ENCODE peak calls at places on chromosomes 13 and 19, in nine cellular contexts. One of them, this sample, is unnamed.

GRCh38 chr19:3818479-3818878 is 32.3 kb upstream of the MATK start:
- DNase-seq in HCT116: no peak
- DNase-seq in endothelial cell of umbilical vein: peak
- DNase-seq in stomach: no peak
- DNase-seq in spleen: no peak
- DNase-seq in upper lobe of left lung: no peak
- DNase-seq in GM23338: no peak
- DNase-seq in transverse colon: no peak
- DNase-seq in K562: no peak
- DNase-seq in this sample: no peak

GRCh38 chr13:37621811-37622361 is 23.3 kb upstream of the POSTN start:
- DNase-seq in spleen: no peak
- DNase-seq in K562: no peak
- DNase-seq in upper lobe of left lung: no peak
- DNase-seq in transverse colon: no peak
- DNase-seq in endothelial cell of umbilical vein: no peak
- DNase-seq in stomach: no peak
- DNase-seq in HCT116: no peak
- DNase-seq in GM23338: no peak
- DNase-seq in this sample: no peak

GRCh38 chr13:26721251-26721939 is 39.2 kb downstream of the GPR12 start:
- DNase-seq in K562: no peak
- DNase-seq in HCT116: no peak
- DNase-seq in stomach: peak
- DNase-seq in endothelial cell of umbilical vein: no peak
- DNase-seq in GM23338: no peak
- DNase-seq in upper lobe of left lung: no peak
- DNase-seq in spleen: peak
- DNase-seq in transverse colon: peak
- DNase-seq in this sample: no peak

GRCh38 chr19:45136507-45137178 is 24.1 kb downstream of the NKPD1 start:
- DNase-seq in transverse colon: no peak
- DNase-seq in HCT116: no peak
- DNase-seq in spleen: no peak
- DNase-seq in endothelial cell of umbilical vein: no peak
- DNase-seq in GM23338: no peak
- DNase-seq in upper lobe of left lung: peak
- DNase-seq in stomach: no peak
- DNase-seq in K562: no peak
- DNase-seq in this sample: no peak

GRCh38 chr19:45469835-45470146 is 2.0 kb downstream of the FOSB start:
- DNase-seq in upper lobe of left lung: peak
- DNase-seq in GM23338: peak
- DNase-seq in stomach: peak
- DNase-seq in transverse colon: peak
- DNase-seq in HCT116: no peak
- DNase-seq in endothelial cell of umbilical vein: no peak
- DNase-seq in spleen: no peak
- DNase-seq in K562: peak
- DNase-seq in this sample: no peak

GRCh38 chr19:40507892-40508291 is 41.1 kb downstream of the SPTBN4 start:
- DNase-seq in endothelial cell of umbilical vein: no peak
- DNase-seq in K562: peak
- DNase-seq in HCT116: no peak
- DNase-seq in transverse colon: no peak
- DNase-seq in upper lobe of left lung: no peak
- DNase-seq in GM23338: peak
- DNase-seq in spleen: no peak
- DNase-seq in stomach: no peak
- DNase-seq in this sample: no peak

GRCh38 chr13:99467764-99468163 is 33.5 kb upstream of the TM9SF2 start:
- DNase-seq in transverse colon: no peak
- DNase-seq in spleen: no peak
- DNase-seq in upper lobe of left lung: no peak
- DNase-seq in GM23338: no peak
- DNase-seq in endothelial cell of umbilical vein: no peak
- DNase-seq in stomach: no peak
- DNase-seq in HCT116: no peak
- DNase-seq in K562: no peak
- DNase-seq in this sample: no peak

GRCh38 chr13:74778946-74779345 is 644.7 kb upstream of the KLF12 start:
- DNase-seq in K562: no peak
- DNase-seq in endothelial cell of umbilical vein: no peak
- DNase-seq in HCT116: no peak
- DNase-seq in GM23338: no peak
- DNase-seq in transverse colon: no peak
- DNase-seq in spleen: no peak
- DNase-seq in upper lobe of left lung: no peak
- DNase-seq in stomach: no peak
- DNase-seq in this sample: no peak

GRCh38 chr13:85512421-85512820 is 286.8 kb downstream of the SLITRK6 start:
- DNase-seq in upper lobe of left lung: no peak
- DNase-seq in transverse colon: no peak
- DNase-seq in stomach: no peak
- DNase-seq in GM23338: no peak
- DNase-seq in endothelial cell of umbilical vein: no peak
- DNase-seq in HCT116: no peak
- DNase-seq in spleen: no peak
- DNase-seq in K562: no peak
- DNase-seq in this sample: no peak

GRCh38 chr19:45347570-45348366 is 7.2 kb downstream of the KLC3 start:
- DNase-seq in HCT116: no peak
- DNase-seq in GM23338: no peak
- DNase-seq in upper lobe of left lung: no peak
- DNase-seq in stomach: no peak
- DNase-seq in K562: no peak
- DNase-seq in spleen: no peak
- DNase-seq in endothelial cell of umbilical vein: no peak
- DNase-seq in transverse colon: no peak
- DNase-seq in this sample: no peak

GRCh38 chr19:42066075-42066754 is 3.8 kb downstream of the GRIK5 start:
- DNase-seq in GM23338: peak
- DNase-seq in spleen: no peak
- DNase-seq in HCT116: no peak
- DNase-seq in transverse colon: no peak
- DNase-seq in K562: peak
- DNase-seq in endothelial cell of umbilical vein: no peak
- DNase-seq in stomach: no peak
- DNase-seq in upper lobe of left lung: no peak
- DNase-seq in this sample: no peak

GRCh38 chr13:107348931-107349330 is 781.0 kb upstream of the ARGLU1 start:
- DNase-seq in transverse colon: no peak
- DNase-seq in GM23338: no peak
- DNase-seq in upper lobe of left lung: no peak
- DNase-seq in K562: no peak
- DNase-seq in spleen: no peak
- DNase-seq in HCT116: no peak
- DNase-seq in stomach: no peak
- DNase-seq in endothelial cell of umbilical vein: no peak
- DNase-seq in this sample: no peak

GRCh38 chr13:111659236-111659635 is 338.8 kb downstream of the TEX29 start:
- DNase-seq in transverse colon: no peak
- DNase-seq in endothelial cell of umbilical vein: no peak
- DNase-seq in spleen: no peak
- DNase-seq in upper lobe of left lung: no peak
- DNase-seq in stomach: no peak
- DNase-seq in GM23338: no peak
- DNase-seq in K562: no peak
- DNase-seq in HCT116: no peak
- DNase-seq in this sample: no peak

GRCh38 chr13:102609696-102610095 is 12.9 kb downstream of the TPP2 start:
- DNase-seq in upper lobe of left lung: no peak
- DNase-seq in GM23338: no peak
- DNase-seq in stomach: no peak
- DNase-seq in spleen: no peak
- DNase-seq in HCT116: no peak
- DNase-seq in K562: no peak
- DNase-seq in endothelial cell of umbilical vein: no peak
- DNase-seq in transverse colon: no peak
- DNase-seq in this sample: no peak

GRCh38 chr13:112705286-112705685 is 15.4 kb downstream of the ATP11A start:
- DNase-seq in spleen: peak
- DNase-seq in stomach: peak
- DNase-seq in GM23338: no peak
- DNase-seq in endothelial cell of umbilical vein: no peak
- DNase-seq in transverse colon: peak
- DNase-seq in K562: no peak
- DNase-seq in HCT116: no peak
- DNase-seq in upper lobe of left lung: no peak
- DNase-seq in this sample: no peak

DNA sequence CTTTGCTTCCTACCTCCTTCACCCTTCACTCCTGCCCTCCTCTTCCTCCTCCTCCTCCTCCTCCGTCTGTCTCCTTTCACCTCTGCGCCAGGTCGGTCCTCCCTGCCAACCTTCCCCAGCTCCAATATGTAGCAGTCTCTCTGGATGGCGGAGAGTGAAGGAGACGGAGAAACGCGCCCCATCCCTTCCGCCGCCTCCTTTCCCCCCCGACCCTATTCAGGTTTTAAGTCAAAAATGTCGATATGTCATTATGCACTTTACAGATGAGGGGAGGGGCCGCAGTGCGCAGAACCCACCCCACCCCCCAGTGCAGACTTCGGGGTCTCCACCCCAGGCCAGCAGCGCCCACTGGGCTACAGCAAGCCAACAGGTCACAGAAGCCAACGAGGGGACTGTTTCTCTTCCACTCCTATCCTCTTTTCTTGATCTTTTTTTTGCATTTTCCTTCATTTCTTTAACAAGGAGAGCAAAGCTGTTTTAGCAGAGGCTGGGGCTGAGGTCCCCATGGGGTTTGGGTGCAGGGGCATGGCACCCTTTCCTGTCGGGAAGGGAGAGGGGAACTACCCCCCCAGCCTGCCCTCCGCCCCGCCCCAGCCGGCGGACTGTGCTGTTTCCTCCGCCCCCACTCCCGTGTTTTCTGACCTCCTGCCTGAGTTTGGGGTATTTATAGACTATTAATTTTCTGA is 9.2 kb downstream of the MIDN start:
- DNase-seq in GM23338: no peak
- DNase-seq in stomach: no peak
- DNase-seq in K562: no peak
- DNase-seq in spleen: peak
- DNase-seq in transverse colon: no peak
- DNase-seq in HCT116: no peak
- DNase-seq in endothelial cell of umbilical vein: no peak
- DNase-seq in upper lobe of left lung: peak
- DNase-seq in this sample: no peak
- TF ChIP-seq POLR2AphosphoS5 in GM23338: no peak
- TF ChIP-seq POLR2AphosphoS5 in stomach: no peak
- TF ChIP-seq POLR2AphosphoS5 in K562: no peak
- TF ChIP-seq POLR2AphosphoS5 in spleen: peak
- TF ChIP-seq POLR2AphosphoS5 in transverse colon: no peak
- TF ChIP-seq POLR2AphosphoS5 in HCT116: no peak
- TF ChIP-seq POLR2AphosphoS5 in endothelial cell of umbilical vein: no peak
- TF ChIP-seq POLR2AphosphoS5 in upper lobe of left lung: no peak
- TF ChIP-seq POLR2AphosphoS5 in this sample: no peak

GRCh38 chr19:33029746-33030303 is 34.9 kb downstream of the RHPN2 start:
- DNase-seq in upper lobe of left lung: no peak
- DNase-seq in K562: no peak
- DNase-seq in spleen: no peak
- DNase-seq in stomach: no peak
- DNase-seq in endothelial cell of umbilical vein: no peak
- DNase-seq in GM23338: no peak
- DNase-seq in transverse colon: no peak
- DNase-seq in HCT116: no peak
- DNase-seq in this sample: no peak

GRCh38 chr19:33035461-33035860 is 29.2 kb downstream of the RHPN2 start:
- DNase-seq in K562: no peak
- DNase-seq in upper lobe of left lung: no peak
- DNase-seq in GM23338: no peak
- DNase-seq in transverse colon: no peak
- DNase-seq in endothelial cell of umbilical vein: no peak
- DNase-seq in stomach: no peak
- DNase-seq in spleen: no peak
- DNase-seq in HCT116: no peak
- DNase-seq in this sample: no peak

DNA sequence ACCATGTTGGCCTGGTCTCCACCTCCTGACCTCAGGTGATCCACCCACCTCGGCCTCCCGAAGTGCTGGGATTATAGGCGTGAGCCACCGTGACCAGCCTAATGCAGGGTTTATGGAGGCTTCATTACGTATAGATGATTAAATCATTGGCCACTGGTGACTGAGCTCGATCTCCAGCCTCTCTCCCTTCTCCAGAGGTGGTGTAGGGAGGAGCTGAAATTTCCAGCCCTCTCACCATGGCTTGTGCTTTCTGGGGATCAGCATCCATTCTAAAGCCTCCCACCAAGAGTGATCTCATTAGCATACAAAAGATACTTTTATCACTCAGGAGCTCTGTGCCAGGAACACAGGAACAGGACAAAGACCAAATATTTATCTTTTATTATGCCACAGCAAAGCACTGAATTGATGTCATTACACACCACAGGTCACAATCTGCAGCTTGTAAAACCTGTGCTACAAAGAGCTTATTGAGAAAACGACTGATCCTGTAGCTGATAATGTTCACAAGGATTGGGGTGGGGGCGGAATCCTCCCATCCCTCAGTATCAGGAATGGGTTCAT is 32.4 kb downstream of the RHPN2 start:
- DNase-seq in spleen: no peak
- DNase-seq in stomach: no peak
- DNase-seq in GM23338: peak
- DNase-seq in K562: no peak
- DNase-seq in upper lobe of left lung: no peak
- DNase-seq in HCT116: no peak
- DNase-seq in transverse colon: peak
- DNase-seq in endothelial cell of umbilical vein: no peak
- DNase-seq in this sample: no peak
- TF ChIP-seq POLR2AphosphoS5 in spleen: no peak
- TF ChIP-seq POLR2AphosphoS5 in stomach: no peak
- TF ChIP-seq POLR2AphosphoS5 in GM23338: no peak
- TF ChIP-seq POLR2AphosphoS5 in K562: no peak
- TF ChIP-seq POLR2AphosphoS5 in upper lobe of left lung: no peak
- TF ChIP-seq POLR2AphosphoS5 in HCT116: no peak
- TF ChIP-seq POLR2AphosphoS5 in transverse colon: peak
- TF ChIP-seq POLR2AphosphoS5 in endothelial cell of umbilical vein: no peak
- TF ChIP-seq POLR2AphosphoS5 in this sample: no peak

DNA sequence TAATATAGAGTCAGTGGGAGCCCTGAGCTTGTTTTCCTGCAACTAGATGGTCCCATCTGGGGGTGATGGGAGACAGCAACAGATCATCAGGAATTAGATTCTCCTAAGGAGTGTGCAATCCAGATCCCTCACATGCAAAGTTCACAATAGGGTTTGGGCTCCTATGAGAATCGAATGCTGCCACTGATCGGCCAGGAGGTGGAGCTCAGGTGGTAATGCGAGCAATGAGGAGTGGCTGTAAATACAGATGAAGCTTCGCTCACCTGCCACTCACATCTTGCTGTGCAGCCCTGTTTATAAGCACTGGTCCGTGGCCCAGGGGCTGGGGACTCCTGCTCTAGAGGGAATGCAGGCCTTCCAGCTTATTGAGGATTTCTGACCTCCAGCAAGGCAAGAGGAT is 5.7 kb downstream of the ZNF558 start:
- DNase-seq in transverse colon: no peak
- DNase-seq in K562: no peak
- DNase-seq in spleen: no peak
- DNase-seq in GM23338: peak
- DNase-seq in endothelial cell of umbilical vein: no peak
- DNase-seq in HCT116: no peak
- DNase-seq in stomach: no peak
- DNase-seq in upper lobe of left lung: no peak
- DNase-seq in this sample: no peak
- TF ChIP-seq POLR2AphosphoS5 in transverse colon: no peak
- TF ChIP-seq POLR2AphosphoS5 in K562: no peak
- TF ChIP-seq POLR2AphosphoS5 in spleen: no peak
- TF ChIP-seq POLR2AphosphoS5 in GM23338: no peak
- TF ChIP-seq POLR2AphosphoS5 in endothelial cell of umbilical vein: no peak
- TF ChIP-seq POLR2AphosphoS5 in HCT116: no peak
- TF ChIP-seq POLR2AphosphoS5 in stomach: no peak
- TF ChIP-seq POLR2AphosphoS5 in upper lobe of left lung: no peak
- TF ChIP-seq POLR2AphosphoS5 in this sample: no peak

GRCh38 chr19:48806518-48806817 is 4.4 kb downstream of the BCAT2 start:
- DNase-seq in HCT116: no peak
- DNase-seq in GM23338: peak
- DNase-seq in spleen: no peak
- DNase-seq in transverse colon: no peak
- DNase-seq in K562: peak
- DNase-seq in upper lobe of left lung: peak
- DNase-seq in endothelial cell of umbilical vein: peak
- DNase-seq in stomach: peak
- DNase-seq in this sample: no peak
- TF ChIP-seq POLR2AphosphoS5 in HCT116: no peak
- TF ChIP-seq POLR2AphosphoS5 in GM23338: no peak
- TF ChIP-seq POLR2AphosphoS5 in spleen: no peak
- TF ChIP-seq POLR2AphosphoS5 in transverse colon: no peak
- TF ChIP-seq POLR2AphosphoS5 in K562: no peak
- TF ChIP-seq POLR2AphosphoS5 in upper lobe of left lung: no peak
- TF ChIP-seq POLR2AphosphoS5 in endothelial cell of umbilical vein: no peak
- TF ChIP-seq POLR2AphosphoS5 in stomach: no peak
- TF ChIP-seq POLR2AphosphoS5 in this sample: no peak